ENCODE peak calls at places on chromosomes 2 and 18, in eight cellular contexts. G is H7, Z is putamen, B is iPS-NIHi11, A is A549, V is MV-4-11, H is transverse colon, J is RWPE1. F is an unnamed sample.

GRCh38 chr2:215435809-215436704 is at the start of gene FN1:
- DNase-seq in G (peak; percentile 96), Z (peak; percentile 70), B (peak; percentile 95), A (peak; percentile 85), V (peak; percentile 25), H (peak; percentile 83), J (peak; percentile 88), F (peak; percentile 77)

GRCh38 chr18:42854558-42854957 is 260.9 kb downstream of the RIT2 start:
- DNase-seq in G (no peak), Z (no peak), B (no peak), A (no peak), V (no peak), H (no peak), J (no peak), F (no peak)

GRCh38 chr2:165820296-165820695 is 26.2 kb upstream of the GALNT3 start:
- DNase-seq in G (no peak), Z (peak; percentile 2), B (no peak), A (no peak), V (no peak), H (no peak), J (no peak), F (no peak)

GRCh38 chr2:234987754-234988153 is 35.9 kb downstream of the SH3BP4 start:
- DNase-seq in G (no peak), Z (no peak), B (no peak), A (no peak), V (no peak), H (no peak), J (no peak), F (no peak)

GRCh38 chr2:83370419-83370762 is 1088.7 kb downstream of the SUCLG1 start:
- DNase-seq in G (no peak), Z (no peak), B (no peak), A (no peak), V (no peak), H (no peak), J (no peak), F (no peak)

GRCh38 chr2:191050640-191050987 is 36.6 kb upstream of the STAT1 start:
- DNase-seq in G (no peak), Z (no peak), B (no peak), A (peak; percentile 86), V (peak; percentile 13), H (no peak), J (no peak), F (no peak)

GRCh38 chr2:204529795-204530463 is 15.3 kb upstream of the PARD3B start:
- DNase-seq in G (no peak), Z (no peak), B (no peak), A (no peak), V (no peak), H (peak; percentile 77), J (no peak), F (no peak)

GRCh38 chr2:241987726-241988125 is 118.2 kb downstream of the RTP5 start:
- DNase-seq in G (no peak), Z (no peak), B (no peak), A (no peak), V (no peak), H (no peak), J (no peak), F (no peak)

GRCh38 chr18:7234061-7234460 is 3.2 kb downstream of the LRRC30 start:
- DNase-seq in G (no peak), Z (no peak), B (no peak), A (no peak), V (no peak), H (no peak), J (no peak), F (no peak)

GRCh38 chr2:63654959-63655358 is 66.2 kb downstream of the MDH1 start:
- DNase-seq in G (no peak), Z (no peak), B (no peak), A (no peak), V (peak; percentile 35), H (no peak), J (no peak), F (no peak)

GRCh38 chr2:42046819-42047487 is 868 bp upstream of the PKDCC start:
- DNase-seq in G (peak; percentile 92), Z (no peak), B (peak; percentile 68), A (no peak), V (no peak), H (no peak), J (no peak), F (no peak)

GRCh38 chr2:227506456-227506855 is 34.5 kb downstream of the AGFG1 start:
- DNase-seq in G (no peak), Z (no peak), B (no peak), A (no peak), V (no peak), H (no peak), J (no peak), F (no peak)

GRCh38 chr2:119198267-119198840 is 25.3 kb upstream of the STEAP3 start:
- DNase-seq in G (no peak), Z (no peak), B (no peak), A (no peak), V (no peak), H (no peak), J (no peak), F (no peak)

GRCh38 chr2:172196768-172197322 is 94.1 kb upstream of the DLX2 start:
- DNase-seq in G (no peak), Z (no peak), B (no peak), A (no peak), V (peak; percentile 90), H (no peak), J (peak; percentile 93), F (peak; percentile 46)

GRCh38 chr2:17301437-17301836 is 216.8 kb downstream of the RAD51AP2 start:
- DNase-seq in G (peak; percentile 3), Z (no peak), B (peak; percentile 28), A (no peak), V (no peak), H (no peak), J (no peak), F (no peak)

GRCh38 chr18:77044866-77045664 is 87.5 kb downstream of the MBP start:
- DNase-seq in G (no peak), Z (no peak), B (no peak), A (no peak), V (no peak), H (no peak), J (no peak), F (no peak)